ENCODE peak calls at places on chromosomes 2 and 18, in four cellular contexts. L, U, O and R are unnamed samples.

GRCh38 chr2:237092920-237093781 is 7.5 kb downstream of the COPS8 start:
- DNase-seq in O (peak), U (no peak), L (peak), R (no peak)

GRCh38 chr2:190213441-190214335 is 105.9 kb downstream of the HIBCH start:
- DNase-seq in O (no peak), L (peak), U (no peak), R (no peak)

GRCh38 chr2:213885485-213885884 is 525.4 kb upstream of the VWC2L start:
- DNase-seq in L (no peak), O (no peak), U (no peak), R (no peak)

GRCh38 chr2:215664847-215665525 is 229.1 kb upstream of the FN1 start:
- DNase-seq in U (no peak), O (peak), L (peak), R (no peak)

GRCh38 chr2:522776-523175 is 154.4 kb downstream of the TMEM18 start:
- DNase-seq in L (no peak), U (no peak), O (no peak), R (no peak)

GRCh38 chr2:84427235-84428138 is 31.6 kb downstream of the SUCLG1 start:
- DNase-seq in U (no peak), L (peak), O (no peak), R (no peak)

GRCh38 chr2:160368988-160369935 is 124.3 kb downstream of the RBMS1 start:
- DNase-seq in L (peak), O (no peak), U (no peak), R (no peak)

GRCh38 chr2:42336361-42336965 is 24.6 kb downstream of the COX7A2L start:
- DNase-seq in L (no peak), U (no peak), O (no peak), R (no peak)

GRCh38 chr2:239596792-239597191 is 196.0 kb upstream of the HDAC4 start:
- DNase-seq in O (no peak), U (no peak), L (no peak), R (no peak)

DNA sequence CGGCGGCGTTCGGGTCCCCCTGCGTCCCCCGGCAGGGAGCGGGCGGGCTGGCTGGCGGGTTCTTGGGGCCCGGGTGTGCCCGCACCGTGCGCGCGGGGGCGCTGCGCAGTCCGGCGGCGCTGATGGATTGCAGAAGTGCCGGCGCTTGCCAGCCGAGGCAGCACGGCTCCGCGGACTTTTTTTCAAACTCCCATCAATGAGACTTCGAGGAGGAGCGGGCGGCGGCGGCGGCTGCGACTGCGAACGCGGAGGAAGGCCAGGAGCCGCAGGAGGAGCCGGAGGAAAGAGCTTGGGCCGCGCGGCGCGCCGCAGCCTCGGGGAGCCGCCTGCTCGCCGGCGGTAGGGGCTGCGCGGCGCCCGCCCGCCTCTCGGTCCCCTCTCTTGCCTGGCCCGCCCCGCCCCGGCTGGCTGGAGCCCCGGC is at the start of gene GLI2:
- DNase-seq in O (peak), L (peak), U (peak), R (peak)
- TF ChIP-seq CTCF in O (peak), L (no peak), U (peak), R (peak)

DNA sequence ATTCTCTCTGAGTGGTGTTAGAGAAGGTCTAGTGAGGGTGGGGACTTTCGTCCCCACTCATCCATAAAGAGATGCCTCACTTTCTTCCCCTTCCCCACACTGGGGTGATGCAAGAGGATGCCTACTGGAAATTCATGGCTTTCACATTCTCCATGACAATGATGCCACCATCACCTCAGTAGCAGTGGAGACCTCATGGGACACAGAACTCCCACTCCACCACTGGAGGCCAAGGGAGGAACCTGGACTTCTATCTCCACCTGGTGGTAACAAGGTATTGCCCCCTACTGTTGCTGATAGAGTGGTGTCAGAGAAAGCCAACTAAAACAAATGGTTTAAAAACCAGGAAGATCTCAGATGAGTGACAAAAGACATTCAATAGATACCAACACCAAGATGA is 110.9 kb downstream of the INHBB start:
- DNase-seq in L (no peak), O (no peak), U (no peak), R (no peak)
- TF ChIP-seq CTCF in L (peak), O (peak), U (no peak), R (no peak)

GRCh38 chr18:23177433-23178072 is 42.3 kb downstream of the CABLES1 start:
- DNase-seq in U (no peak), O (no peak), L (no peak), R (no peak)
- TF ChIP-seq CTCF in U (no peak), O (no peak), L (no peak), R (no peak)

DNA sequence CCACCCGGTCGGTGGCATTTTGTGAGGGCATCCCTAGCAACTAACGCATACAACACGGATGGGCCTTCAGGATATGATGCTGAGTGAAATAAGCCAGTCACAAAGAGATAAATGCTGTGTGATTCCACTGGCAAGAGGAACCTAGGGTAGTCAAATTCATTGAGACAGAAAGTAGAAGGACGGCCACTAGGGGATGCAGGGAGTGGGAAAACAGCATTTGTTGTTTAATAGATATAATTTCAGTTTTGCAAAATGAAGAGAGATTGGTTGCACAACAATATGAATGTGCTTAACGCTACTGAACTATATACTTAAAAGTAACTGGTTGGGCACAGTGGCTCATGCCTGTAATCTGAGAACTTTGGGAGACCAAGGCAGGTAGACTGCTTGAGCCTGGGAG is 112.9 kb downstream of the AFF3 start:
- DNase-seq in L (no peak), U (no peak), O (no peak), R (no peak)
- TF ChIP-seq CTCF in L (peak), U (no peak), O (no peak), R (peak)

DNA sequence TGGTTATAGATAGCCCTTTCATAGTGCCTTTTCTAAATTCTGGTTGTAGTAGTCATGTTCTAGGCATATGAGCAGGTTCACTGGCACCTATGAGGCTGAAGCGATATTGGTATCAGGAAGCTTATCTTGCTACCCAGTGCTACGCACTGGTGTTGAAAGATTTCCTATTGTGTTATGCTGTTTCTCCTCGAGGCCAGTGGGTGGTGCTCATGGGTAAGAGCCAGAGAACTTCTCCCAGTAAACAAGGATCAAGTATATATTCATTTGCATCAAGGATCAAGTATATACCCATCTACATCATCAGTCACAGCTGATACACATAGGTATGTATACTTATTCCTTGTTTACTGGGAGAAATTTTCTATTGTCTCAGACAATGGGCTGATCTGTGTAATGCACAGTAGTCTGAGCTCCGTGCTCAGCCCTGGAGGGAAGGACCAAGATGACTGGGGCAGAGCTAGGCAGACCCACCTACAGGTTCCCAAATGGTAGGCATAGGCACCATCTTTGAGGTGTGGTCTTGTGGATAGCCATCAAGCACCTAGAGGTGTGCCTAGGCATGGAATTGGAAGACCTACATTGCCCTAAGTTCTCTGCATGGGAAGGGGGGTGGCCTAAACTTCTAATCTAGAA is 101.2 kb upstream of the GALNT13 start:
- DNase-seq in U (no peak), L (peak), O (no peak), R (no peak)
- TF ChIP-seq CTCF in U (no peak), L (peak), O (no peak), R (no peak)

GRCh38 chr2:181891258-181891965 is at the start of gene ITPRID2:
- DNase-seq in O (peak), U (peak), L (peak), R (peak)
- TF ChIP-seq CTCF in O (no peak), U (no peak), L (no peak), R (no peak)